ENCODE peak calls at places on chromosome 6, in seven cellular contexts. Q is HFF-Myc; T is mesothelial cell of epicardium; J is T-helper 17 cell; X is psoas muscle; P is astrocyte of the spinal cord; W is activated naive CD4-positive, alpha-beta T cell treated with anti-CD3 and anti-CD28 coated beads for 36 hours. H is an unnamed sample.
A peak's percentile ranks its signal among the peaks of the same experiment; 100 is the strongest.

GRCh38 chr6:159163901-159164370 is 5.3 kb upstream of the FNDC1 start:
- DNase-seq in Q (no peak), T (no peak), J (no peak), X (no peak), P (peak; percentile 71), W (no peak), H (no peak)

GRCh38 chr6:162728177-162728571 is 400 bp downstream of the PACRG start:
- DNase-seq in Q (no peak), T (no peak), J (no peak), X (no peak), P (no peak), W (no peak), H (no peak)

GRCh38 chr6:125598422-125598821 is 151.0 kb upstream of the HEY2 start:
- DNase-seq in Q (no peak), T (no peak), J (no peak), X (peak; percentile 79), P (peak; percentile 67), W (no peak), H (no peak)

GRCh38 chr6:18501313-18502013 is 114.3 kb downstream of the RNF144B start:
- DNase-seq in Q (no peak), T (no peak), J (no peak), X (peak; percentile 41), P (peak; percentile 30), W (peak; percentile 31), H (no peak)

GRCh38 chr6:148779142-148779562 is 32.3 kb downstream of the UST start:
- DNase-seq in Q (no peak), T (no peak), J (no peak), X (no peak), P (no peak), W (no peak), H (no peak)

GRCh38 chr6:158131926-158132325 is 36.1 kb downstream of the SERAC1 start:
- DNase-seq in Q (peak; percentile 20), T (no peak), J (no peak), X (no peak), P (no peak), W (peak; percentile 33), H (peak; percentile 2)

GRCh38 chr6:6634735-6635075 is 46.2 kb downstream of the LY86 start:
- DNase-seq in Q (no peak), T (no peak), J (no peak), X (no peak), P (no peak), W (no peak), H (peak; percentile 30)

GRCh38 chr6:53044071-53044470 is 21.1 kb upstream of the FBXO9 start:
- DNase-seq in Q (no peak), T (no peak), J (no peak), X (no peak), P (peak; percentile 66), W (no peak), H (no peak)

GRCh38 chr6:65776332-65776731 is 69.3 kb upstream of the EYS start:
- DNase-seq in Q (no peak), T (no peak), J (no peak), X (no peak), P (no peak), W (no peak), H (no peak)

GRCh38 chr6:15443119-15443518 is 197.2 kb downstream of the JARID2 start:
- DNase-seq in Q (peak; percentile 33), T (no peak), J (no peak), X (no peak), P (peak; percentile 85), W (no peak), H (no peak)

GRCh38 chr6:50410577-50410976 is 302.7 kb upstream of the TFAP2D start:
- DNase-seq in Q (no peak), T (no peak), J (no peak), X (no peak), P (no peak), W (no peak), H (no peak)

GRCh38 chr6:11187301-11187700 is 45.2 kb downstream of the NEDD9 start:
- DNase-seq in Q (no peak), T (no peak), J (no peak), X (no peak), P (no peak), W (no peak), H (no peak)

GRCh38 chr6:13589801-13590200 is 15.4 kb downstream of the SIRT5 start:
- DNase-seq in Q (no peak), T (no peak), J (no peak), X (no peak), P (no peak), W (no peak), H (no peak)

GRCh38 chr6:2502096-2502997 is 248.4 kb downstream of the MYLK4 start:
- DNase-seq in Q (no peak), T (no peak), J (no peak), X (no peak), P (no peak), W (no peak), H (no peak)

GRCh38 chr6:130482645-130483390 is 117.0 kb downstream of the TMEM200A start:
- DNase-seq in Q (no peak), T (no peak), J (no peak), X (no peak), P (peak; percentile 71), W (no peak), H (no peak)

GRCh38 chr6:159762681-159763293 is 942 bp downstream of the ACAT2 start:
- DNase-seq in Q (no peak), T (no peak), J (peak; percentile 20), X (no peak), P (no peak), W (peak; percentile 30), H (no peak)

GRCh38 chr6:133512410-133513016 is 271.4 kb downstream of the EYA4 start:
- DNase-seq in Q (peak; percentile 24), T (no peak), J (no peak), X (peak; percentile 26), P (peak; percentile 66), W (peak; percentile 58), H (no peak)

GRCh38 chr6:150767585-150768164 is 97.8 kb upstream of the MTHFD1L start:
- DNase-seq in Q (no peak), T (no peak), J (no peak), X (no peak), P (peak; percentile 71), W (no peak), H (no peak)

GRCh38 chr6:1436334-1437306 is 47.2 kb downstream of the FOXF2 start:
- DNase-seq in Q (peak; percentile 56), T (no peak), J (no peak), X (no peak), P (peak; percentile 73), W (peak; percentile 63), H (peak; percentile 69)

GRCh38 chr6:101126501-101126900 is 245.4 kb upstream of the ASCC3 start:
- DNase-seq in Q (no peak), T (no peak), J (no peak), X (no peak), P (no peak), W (no peak), H (no peak)

GRCh38 chr6:101178748-101179147 is 214.8 kb upstream of the GRIK2 start:
- DNase-seq in Q (no peak), T (no peak), J (no peak), X (no peak), P (no peak), W (no peak), H (no peak)

GRCh38 chr6:30640481-30640880 is 6.5 kb upstream of the C6orf136 start:
- DNase-seq in Q (no peak), T (no peak), J (no peak), X (no peak), P (no peak), W (no peak), H (no peak)

GRCh38 chr6:16291739-16292138 is 53.4 kb downstream of the GMPR start:
- DNase-seq in Q (no peak), T (no peak), J (no peak), X (no peak), P (no peak), W (no peak), H (no peak)

GRCh38 chr6:27956941-27957340 is at the start of gene OR2B6:
- DNase-seq in Q (no peak), T (no peak), J (no peak), X (no peak), P (no peak), W (no peak), H (no peak)

GRCh38 chr6:91812596-91813274 is 1225.9 kb upstream of the MAP3K7 start:
- DNase-seq in Q (no peak), T (no peak), J (no peak), X (no peak), P (no peak), W (no peak), H (no peak)

GRCh38 chr6:37072526-37072925 is 67.1 kb downstream of the FGD2 start:
- DNase-seq in Q (no peak), T (no peak), J (no peak), X (no peak), P (no peak), W (no peak), H (no peak)

GRCh38 chr6:14728396-14729024 is 517.4 kb upstream of the JARID2 start:
- DNase-seq in Q (no peak), T (no peak), J (no peak), X (no peak), P (no peak), W (no peak), H (no peak)

GRCh38 chr6:161694995-161695394 is 421.1 kb upstream of the AGPAT4 start:
- DNase-seq in Q (peak; percentile 3), T (no peak), J (no peak), X (no peak), P (peak; percentile 24), W (peak; percentile 6), H (no peak)

GRCh38 chr6:82268301-82268846 is 20.8 kb upstream of the IBTK start:
- DNase-seq in Q (no peak), T (no peak), J (no peak), X (no peak), P (peak; percentile 37), W (no peak), H (no peak)

GRCh38 chr6:96760153-96760687 is 77.1 kb downstream of the GPR63 start:
- DNase-seq in Q (no peak), T (no peak), J (no peak), X (no peak), P (no peak), W (peak; percentile 9), H (no peak)

GRCh38 chr6:142871910-142872331 is 73.1 kb downstream of the HIVEP2 start:
- DNase-seq in Q (peak; percentile 37), T (no peak), J (peak; percentile 25), X (no peak), P (peak; percentile 96), W (peak; percentile 83), H (no peak)

GRCh38 chr6:41858703-41859102 is 36.5 kb downstream of the USP49 start:
- DNase-seq in Q (no peak), T (no peak), J (no peak), X (no peak), P (no peak), W (no peak), H (no peak)

GRCh38 chr6:10531513-10531912 is 10.4 kb downstream of the GCNT2 start:
- DNase-seq in Q (no peak), T (no peak), J (no peak), X (no peak), P (no peak), W (no peak), H (no peak)

H was measured in NCI-H1694.